ENCODE peak calls at places on chromosomes 12 and 14, in four cellular contexts. Q is upper lobe of left lung, E is spleen, W is HCT116. C is an unnamed sample.
A peak's percentile ranks its signal among the peaks of the same experiment; 100 is the strongest.

GRCh38 chr14:103716091-103716801 is 636 bp downstream of the ZFYVE21 start:
- DNase-seq in W (no peak), E (peak; percentile 93), Q (peak; percentile 92), C (no peak)

GRCh38 chr14:57560681-57561080 is 67.0 kb upstream of the CCDC198 start:
- DNase-seq in E (no peak), Q (no peak), W (no peak), C (no peak)

GRCh38 chr12:106585237-106585834 is 2.5 kb downstream of the RFX4 start:
- DNase-seq in Q (no peak), E (no peak), W (no peak), C (no peak)

GRCh38 chr12:53972152-53972702 is 699 bp upstream of the HOXC11 start:
- DNase-seq in Q (no peak), W (no peak), E (peak; percentile 18), C (no peak)

GRCh38 chr14:81341405-81342180 is 58.5 kb downstream of the STON2 start:
- DNase-seq in E (no peak), W (no peak), Q (no peak), C (no peak)

GRCh38 chr12:94941440-94941862 is 62.0 kb downstream of the NDUFA12 start:
- DNase-seq in Q (no peak), E (no peak), W (no peak), C (no peak)

GRCh38 chr14:22026527-22026926 is 352.9 kb upstream of the OR4E1 start:
- DNase-seq in W (no peak), E (no peak), Q (no peak), C (no peak)

GRCh38 chr12:4421590-4422031 is 24.0 kb downstream of the FGF6 start:
- DNase-seq in E (no peak), Q (no peak), W (peak; percentile 27), C (no peak)

GRCh38 chr12:41512531-41512930 is 324.4 kb downstream of the PDZRN4 start:
- DNase-seq in W (no peak), E (no peak), Q (no peak), C (no peak)

GRCh38 chr14:62557416-62557815 is 487.8 kb downstream of the KCNH5 start:
- DNase-seq in Q (no peak), E (no peak), W (no peak), C (no peak)

GRCh38 chr14:54338696-54339317 is 58.0 kb upstream of the CDKN3 start:
- DNase-seq in Q (no peak), E (no peak), W (peak; percentile 55), C (no peak)

GRCh38 chr12:1792406-1792805 is 28.0 kb upstream of the LRTM2 start:
- DNase-seq in E (no peak), W (no peak), Q (no peak), C (no peak)

GRCh38 chr12:46464863-46465262 is 92.3 kb upstream of the SLC38A2 start:
- DNase-seq in E (no peak), W (no peak), Q (no peak), C (no peak)

GRCh38 chr14:24556756-24557155 is 19.3 kb downstream of the CTSG start:
- DNase-seq in W (no peak), Q (no peak), E (no peak), C (no peak)

GRCh38 chr14:22656945-22657711 is 13.0 kb upstream of the OR6J1 start:
- DNase-seq in Q (peak; percentile 25), W (no peak), E (no peak), C (no peak)

GRCh38 chr14:93073833-93074769 is 41.6 kb downstream of the ITPK1 start:
- DNase-seq in W (no peak), E (peak; percentile 87), Q (no peak), C (no peak)

GRCh38 chr12:5622280-5622679 is 190.4 kb downstream of the NTF3 start:
- DNase-seq in E (no peak), Q (no peak), W (no peak), C (no peak)

DNA sequence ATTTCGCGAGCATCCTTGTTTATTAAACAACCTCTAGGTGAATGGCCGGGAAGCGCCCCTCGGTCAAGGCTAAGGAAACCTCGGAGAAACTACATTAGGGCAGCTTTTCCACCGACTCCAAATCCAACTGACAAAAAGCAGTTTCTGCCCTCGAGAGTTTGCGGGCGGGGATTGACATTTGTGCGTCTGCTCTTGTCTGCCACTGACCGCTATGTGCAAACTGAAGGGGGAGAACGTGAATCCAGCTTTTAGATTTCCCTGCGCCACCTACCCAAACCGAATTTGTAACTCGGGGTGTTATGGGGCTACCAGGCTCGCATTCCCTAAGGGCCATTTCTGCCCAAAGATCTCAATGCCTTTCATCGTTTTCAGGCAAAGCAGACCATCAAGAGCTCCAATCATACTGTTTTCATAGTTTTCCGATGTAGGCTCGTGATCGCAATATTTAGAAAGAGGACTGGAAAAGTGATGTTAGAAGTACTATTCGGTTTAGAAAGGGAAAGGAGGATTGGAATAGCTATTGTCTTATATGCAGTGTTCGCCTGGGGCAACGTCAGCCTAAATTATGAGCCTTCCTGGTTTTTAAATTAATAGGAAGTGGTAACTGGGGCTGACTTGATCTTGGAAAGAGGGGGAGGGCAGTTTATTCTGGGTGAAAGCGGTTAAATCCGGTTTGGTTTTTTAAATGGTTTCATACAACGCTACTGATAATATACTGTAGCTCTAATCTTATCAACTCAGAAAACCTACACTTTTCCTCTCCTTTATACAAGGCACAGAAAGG is 45.4 kb downstream of the BCAT1 start:
- DNase-seq in E (no peak), Q (no peak), W (no peak), C (no peak)
- H3K4me1 ChIP-seq in E (peaks cover 14% of the 10 kb centered on the region), Q (peaks cover 27% of the 10 kb centered on the region), W (peaks cover 5% of the 10 kb centered on the region), C (peaks cover 22% of the 10 kb centered on the region)

GRCh38 chr12:50932787-50933280 is 19.5 kb upstream of the HIGD1C start:
- DNase-seq in W (no peak), Q (no peak), E (no peak), C (no peak)
- TF ChIP-seq POLR2AphosphoS5 in W (no peak), Q (no peak), E (no peak), C (no peak)

DNA sequence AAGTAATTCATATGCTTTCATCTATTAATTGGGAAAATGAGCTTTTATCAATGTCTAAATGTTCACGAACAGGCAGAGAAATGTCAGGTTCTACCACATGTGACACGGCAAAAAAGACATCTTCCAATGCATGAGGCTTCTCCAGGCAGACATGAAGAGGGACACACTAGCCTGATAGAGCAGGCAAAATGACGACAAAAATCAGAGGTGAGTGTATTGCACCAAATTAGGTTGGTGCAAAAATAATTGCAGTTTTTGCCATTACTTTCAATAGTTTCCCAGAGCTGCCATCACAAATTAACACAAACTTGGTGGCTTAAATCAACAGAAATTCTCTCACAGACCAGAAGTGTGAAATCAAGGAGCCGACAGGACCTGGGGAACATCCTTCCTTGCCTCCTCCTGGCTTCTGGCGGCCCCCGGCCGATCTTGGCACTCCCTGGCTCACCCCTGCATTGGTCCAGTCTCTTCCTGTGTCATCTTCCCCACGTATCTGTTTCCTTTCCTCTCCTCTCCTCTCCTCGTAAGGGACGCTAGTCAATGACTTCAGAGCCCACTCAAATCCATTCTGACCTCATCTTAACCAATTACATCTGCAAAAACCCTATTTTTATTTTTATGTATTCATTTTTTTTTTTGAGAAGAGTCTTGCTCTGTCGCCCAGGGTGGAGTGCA is 33.7 kb downstream of the FOXN3 start:
- DNase-seq in W (no peak), Q (peak; percentile 47), E (no peak), C (no peak)
- H3K4me1 ChIP-seq in W (no peaks in the 10 kb centered on the region), Q (peaks cover 6% of the 10 kb centered on the region), E (peaks cover 14% of the 10 kb centered on the region), C (peaks cover 14% of the 10 kb centered on the region)

GRCh38 chr12:27812502-27812901 is 32.5 kb upstream of the MANSC4 start:
- DNase-seq in Q (no peak), E (no peak), W (no peak), C (no peak)
- TF ChIP-seq POLR2AphosphoS5 in Q (no peak), E (no peak), W (no peak), C (no peak)

GRCh38 chr14:64722842-64723447 is 18.7 kb downstream of the PLEKHG3 start:
- DNase-seq in Q (no peak), E (peak; percentile 75), W (no peak), C (no peak)
- H3K4me1 ChIP-seq in Q (peaks cover 47% of the 10 kb centered on the region), E (peaks cover 33% of the 10 kb centered on the region), W (peaks cover 93% of the 10 kb centered on the region), C (peaks cover 97% of the 10 kb centered on the region)